ENCODE peak calls at places on chromosomes 2 and 18, in six cellular contexts. B is epithelial cell of prostate, R is upper lobe of right lung, C is GM13976, P is hypothalamus, O is NCI-H2081 treated with DMSO at 0.1 percent for 48 hours. I is an unnamed sample.
A peak's percentile ranks its signal among the peaks of the same experiment; 100 is the strongest.

GRCh38 chr2:142874293-142874814 is 3.1 kb upstream of the KYNU start:
- DNase-seq in C (no peak), P (no peak), B (peak; percentile 96), O (no peak), R (peak; percentile 67), I (no peak)

GRCh38 chr18:45456076-45457066 is 158.9 kb upstream of the SLC14A2 start:
- DNase-seq in R (no peak), B (no peak), P (no peak), C (no peak), O (no peak), I (no peak)

GRCh38 chr2:19835818-19836281 is 65.9 kb downstream of the TTC32 start:
- DNase-seq in P (no peak), B (no peak), C (no peak), O (no peak), R (no peak), I (no peak)

GRCh38 chr2:37377187-37377532 is 32.7 kb downstream of the QPCT start:
- DNase-seq in B (no peak), P (no peak), O (no peak), C (no peak), R (no peak), I (no peak)

GRCh38 chr2:181122601-181123000 is 142.2 kb downstream of the UBE2E3 start:
- DNase-seq in O (no peak), C (no peak), P (no peak), R (no peak), B (no peak), I (no peak)

GRCh38 chr2:233441161-233442027 is 87.1 kb downstream of the DGKD start:
- DNase-seq in P (no peak), B (no peak), R (peak; percentile 57), O (no peak), C (no peak), I (no peak)

GRCh38 chr2:7191927-7192326 is 274.7 kb downstream of the RNF144A start:
- DNase-seq in B (peak; percentile 12), O (no peak), C (no peak), R (no peak), P (no peak), I (no peak)

GRCh38 chr18:50560681-50561629 is 1.1 kb downstream of the MAPK4 start:
- DNase-seq in C (peak; percentile 30), P (no peak), R (no peak), B (no peak), O (no peak), I (peak; percentile 14)

I was measured in HEK293T.